ENCODE peak calls at places on chromosomes 7 and 10, in four cellular contexts. T, B, W and M are unnamed samples.
A peak's percentile ranks its signal among the peaks of the same experiment; 100 is the strongest.

GRCh38 chr10:33950216-33950615 is 615.7 kb upstream of the NRP1 start:
- DNase-seq in T (no peak), B (no peak), W (no peak), M (no peak)

GRCh38 chr10:104197364-104197763 is 34.8 kb downstream of the CFAP43 start:
- DNase-seq in T (no peak), B (no peak), W (no peak), M (no peak)

GRCh38 chr10:61608255-61609040 is 54.3 kb upstream of the CABCOCO1 start:
- DNase-seq in T (no peak), B (no peak), W (no peak), M (peak; percentile 47)

GRCh38 chr10:47112612-47113011 is 187.4 kb upstream of the GDF10 start:
- DNase-seq in T (no peak), B (no peak), W (no peak), M (no peak)

GRCh38 chr10:122310311-122311050 is 39.4 kb downstream of the BTBD16 start:
- DNase-seq in T (no peak), B (no peak), W (no peak), M (no peak)

GRCh38 chr10:11165591-11166543 is 148.2 kb downstream of the CELF2 start:
- DNase-seq in T (peak; percentile 67), B (peak; percentile 87), W (no peak), M (no peak)

GRCh38 chr7:55618913-55619312 is 46.6 kb upstream of the VOPP1 start:
- DNase-seq in T (no peak), B (no peak), W (no peak), M (no peak)

GRCh38 chr7:53209129-53209528 is 173.7 kb downstream of the POM121L12 start:
- DNase-seq in T (no peak), B (no peak), W (no peak), M (no peak)

GRCh38 chr10:21524526-21525366 is 736 bp downstream of the SKIDA1 start:
- DNase-seq in T (no peak), B (no peak), W (no peak), M (peak; percentile 81)

GRCh38 chr10:64973391-64973790 is 1452.2 kb downstream of the REEP3 start:
- DNase-seq in T (no peak), B (no peak), W (no peak), M (no peak)

GRCh38 chr10:132921818-132922807 is 20.3 kb downstream of the CFAP46 start:
- DNase-seq in T (no peak), B (no peak), W (no peak), M (no peak)

GRCh38 chr7:43904533-43905208 is 1.7 kb downstream of the URGCP start:
- DNase-seq in T (no peak), B (no peak), W (no peak), M (peak; percentile 33)
- H3K4me3 ChIP-seq in T (no peak overlapping the region), B (peak overlapping the region; percentile 74), W (peak overlapping the region; percentile 75), M (peak overlapping the region; percentile 92)

DNA sequence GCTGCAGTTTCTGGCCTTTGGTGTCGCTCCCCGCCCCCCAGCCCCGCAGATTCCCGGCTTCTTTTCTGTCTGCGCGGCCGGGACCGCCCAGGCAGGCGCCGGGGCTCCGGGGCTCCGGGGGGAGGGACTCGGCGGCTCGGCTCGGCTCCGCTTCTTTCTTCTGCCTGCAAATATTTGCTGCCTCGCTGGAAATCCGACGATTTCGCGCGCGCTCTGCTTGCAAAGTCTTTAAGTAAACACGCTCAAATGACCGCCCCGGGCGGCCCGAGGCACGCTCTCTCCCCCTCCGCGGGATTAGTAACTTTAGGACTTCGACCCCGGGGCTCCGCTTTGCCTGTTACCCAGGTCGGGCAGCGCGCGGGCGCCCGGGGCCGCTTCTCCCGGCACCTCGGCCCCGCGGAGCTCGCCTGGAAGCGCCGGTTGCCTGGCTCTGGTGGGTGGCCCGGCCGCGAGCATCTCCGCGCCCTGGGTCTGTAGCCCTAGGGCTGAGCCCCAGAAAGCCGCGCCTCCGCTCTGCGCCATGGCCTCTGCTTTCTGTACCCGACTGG is 3.9 kb upstream of the GATA3 start:
- DNase-seq in T (no peak), B (peak; percentile 43), W (no peak), M (peak; percentile 49)
- H3K4me3 ChIP-seq in T (no peak overlapping the region), B (peak overlapping the region; percentile 38), W (peak overlapping the region; percentile 24), M (peak overlapping the region; percentile 59)

GRCh38 chr7:91193141-91193540 is 71.1 kb upstream of the FZD1 start:
- DNase-seq in T (no peak), B (no peak), W (no peak), M (peak; percentile 54)

GRCh38 chr7:91196058-91196457 is 68.2 kb upstream of the FZD1 start:
- DNase-seq in T (no peak), B (no peak), W (no peak), M (no peak)

GRCh38 chr7:91187061-91187460 is 77.2 kb upstream of the FZD1 start:
- DNase-seq in T (no peak), B (no peak), W (no peak), M (no peak)

GRCh38 chr7:91194841-91195240 is 69.4 kb upstream of the FZD1 start:
- DNase-seq in T (no peak), B (no peak), W (no peak), M (no peak)

GRCh38 chr7:91191771-91192170 is 72.5 kb upstream of the FZD1 start:
- DNase-seq in T (no peak), B (no peak), W (no peak), M (no peak)
- H3K4me3 ChIP-seq in T (no peak overlapping the region), B (no peak overlapping the region), W (no peak overlapping the region), M (no peak overlapping the region)

DNA sequence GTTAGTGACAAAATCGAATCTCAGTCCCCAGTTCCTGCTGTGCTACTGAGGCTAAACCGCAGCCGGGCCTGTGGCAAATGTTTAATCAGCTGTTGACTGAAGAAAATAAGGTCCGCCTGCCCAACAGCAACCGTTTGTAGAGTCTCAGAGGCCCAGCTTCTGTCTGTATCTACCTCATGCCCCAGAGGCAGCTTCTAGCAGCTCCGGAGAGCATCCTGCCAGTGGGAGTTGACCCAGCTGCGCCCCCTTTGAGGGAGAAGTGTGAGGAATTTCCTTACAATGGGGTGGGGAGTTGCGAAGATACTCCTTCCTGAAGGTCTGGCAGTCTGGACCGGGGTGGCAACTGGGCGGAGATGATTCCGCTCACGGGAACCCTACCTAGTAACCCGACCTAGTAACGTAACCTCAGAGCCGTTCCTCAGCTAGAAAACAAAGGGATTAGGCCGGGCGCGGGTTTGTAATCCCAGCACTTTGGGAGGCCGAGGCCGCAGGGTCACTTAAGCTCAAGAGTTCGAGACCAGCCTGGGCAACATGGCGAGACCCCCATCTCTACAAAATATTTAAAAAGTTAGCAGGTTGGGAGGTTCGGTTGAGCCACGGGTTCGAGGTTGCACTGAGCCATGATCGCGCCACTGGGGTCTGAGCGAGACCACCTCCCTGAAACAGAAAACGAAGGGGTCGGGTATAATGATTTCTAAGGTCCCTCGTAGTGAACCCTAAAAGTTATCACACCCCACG is 846 bp upstream of the ZNF775 start:
- DNase-seq in T (peak; percentile 56), B (peak; percentile 41), W (no peak), M (peak; percentile 53)
- H3K4me3 ChIP-seq in T (peak overlapping the region; percentile 68), B (peak overlapping the region; percentile 68), W (peak overlapping the region; percentile 84), M (peak overlapping the region; percentile 86)

GRCh38 chr10:22666287-22667092 is 47.9 kb downstream of the PIP4K2A start:
- DNase-seq in T (no peak), B (peak; percentile 90), W (no peak), M (no peak)
- H3K4me3 ChIP-seq in T (no peak overlapping the region), B (peak overlapping the region; percentile 57), W (no peak overlapping the region), M (no peak overlapping the region)

DNA sequence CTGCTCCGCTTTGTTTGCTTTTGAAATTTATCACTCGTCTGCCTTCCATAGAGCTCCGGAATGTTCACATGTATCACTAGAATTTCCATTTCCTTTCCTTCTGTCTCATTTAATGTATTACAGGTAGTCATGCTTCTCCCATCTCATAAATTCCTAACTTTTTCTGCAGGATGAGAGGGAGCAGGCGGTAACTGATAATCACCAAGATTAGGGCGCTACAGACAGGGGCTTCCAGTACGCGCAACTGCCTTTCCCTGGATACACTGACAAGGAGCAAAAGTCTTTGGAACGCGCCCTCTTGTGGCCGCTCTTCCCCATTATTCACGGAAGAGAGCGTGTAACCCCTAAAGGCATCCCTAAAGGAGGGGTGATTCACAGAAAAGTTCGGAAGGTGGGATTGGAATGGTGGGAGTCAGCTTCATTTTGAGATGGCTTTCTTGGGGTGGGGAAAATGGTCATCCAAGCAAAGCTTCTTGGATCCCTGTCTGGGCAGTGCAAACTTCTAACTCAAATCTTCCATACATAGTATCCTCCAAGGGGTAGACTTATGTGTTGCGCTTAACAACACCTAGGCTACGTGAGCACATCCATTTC is 6.5 kb downstream of the INHBA start:
- DNase-seq in T (peak; percentile 83), B (no peak), W (peak; percentile 36), M (peak; percentile 97)
- H3K4me3 ChIP-seq in T (peak overlapping the region; percentile 25), B (no peak overlapping the region), W (peak overlapping the region; percentile 22), M (peak overlapping the region; percentile 81)

DNA sequence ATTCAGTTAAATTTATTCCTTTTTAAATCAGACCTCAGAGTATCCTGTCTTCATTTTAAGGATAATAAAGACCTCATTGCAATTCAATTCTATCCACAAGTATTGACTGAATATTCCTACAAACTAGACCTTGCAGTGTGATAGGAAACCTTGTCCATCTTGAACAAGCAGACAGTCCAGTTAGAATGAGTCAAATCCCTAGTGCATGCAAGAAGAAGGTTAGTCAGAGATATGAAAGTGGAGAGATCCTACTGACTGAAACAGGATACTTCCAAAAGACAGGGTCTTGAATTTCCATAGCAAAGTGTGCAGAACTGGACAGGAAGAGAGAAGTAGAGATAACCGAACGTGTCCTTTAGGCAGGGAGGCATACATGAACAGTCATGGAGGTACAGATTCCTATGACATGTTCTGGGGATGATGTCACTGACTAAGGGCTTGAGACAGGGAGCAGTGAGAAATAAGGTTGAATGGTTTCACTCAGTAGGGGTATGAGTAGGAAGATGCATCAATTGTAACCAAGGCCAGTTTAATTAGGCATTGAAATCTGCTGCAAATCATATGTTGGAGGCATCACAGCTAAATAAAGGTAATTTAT is 45.2 kb downstream of the PPP1R3A start:
- DNase-seq in T (no peak), B (no peak), W (no peak), M (peak; percentile 25)
- H3K4me3 ChIP-seq in T (no peak overlapping the region), B (no peak overlapping the region), W (no peak overlapping the region), M (no peak overlapping the region)

DNA sequence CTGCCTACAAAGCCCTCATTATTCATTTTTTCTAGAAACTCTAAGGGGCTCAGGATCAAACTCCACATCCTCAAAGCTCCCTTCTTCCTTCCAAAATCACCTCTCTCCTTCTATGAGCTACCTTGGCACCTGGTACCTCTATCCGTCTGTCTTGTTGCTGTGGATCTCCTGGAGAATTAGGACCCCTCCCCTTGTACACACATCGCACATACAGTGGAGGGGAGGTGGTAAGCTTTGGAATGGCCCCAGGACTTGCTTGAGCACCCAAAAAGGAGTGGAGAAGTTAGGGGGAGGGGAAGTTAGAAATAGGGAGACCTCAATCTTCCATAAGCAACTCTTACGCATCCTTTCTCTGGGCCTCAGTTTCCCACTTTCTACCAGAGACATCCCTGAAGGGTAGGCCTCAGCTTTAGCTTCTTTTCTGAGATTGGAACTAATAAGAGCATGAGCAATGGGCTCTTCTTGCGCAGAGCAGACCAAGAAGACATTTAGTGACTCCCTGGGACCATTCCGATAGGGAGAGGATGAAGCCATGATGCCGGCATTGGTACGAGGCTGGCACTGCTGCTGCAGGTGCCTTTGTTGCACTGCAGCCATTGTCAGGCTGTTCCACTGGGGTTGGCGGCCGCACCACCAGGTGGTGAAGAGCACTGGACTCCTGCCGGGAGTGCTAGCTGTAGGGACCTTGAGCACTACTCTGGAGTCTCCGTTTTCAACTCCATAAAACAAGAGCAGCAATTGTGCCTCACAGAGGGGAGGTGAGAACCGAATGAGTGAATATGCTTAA is 4.5 kb downstream of the CYP26C1 start:
- DNase-seq in T (no peak), B (no peak), W (no peak), M (no peak)
- H3K4me3 ChIP-seq in T (no peak overlapping the region), B (no peak overlapping the region), W (no peak overlapping the region), M (no peak overlapping the region)

GRCh38 chr10:110500515-110500905 is 2.8 kb downstream of the DUSP5 start:
- DNase-seq in T (no peak), B (no peak), W (no peak), M (peak; percentile 84)
- H3K4me3 ChIP-seq in T (no peak overlapping the region), B (no peak overlapping the region), W (peak overlapping the region; percentile 71), M (peak overlapping the region; percentile 88)